ENCODE peak calls at places on chromosomes 16 and 17, in five cellular contexts. K, G, J, S and V are unnamed samples.
A peak's percentile ranks its signal among the peaks of the same experiment; 100 is the strongest.

GRCh38 chr17:83173997-83174858 is 94.8 kb downstream of the METRNL start:
- DNase-seq in K (no peak), G (no peak), J (peak; percentile 13), S (no peak), V (peak; percentile 52)

GRCh38 chr16:62036101-62036806 is at the start of gene CDH8:
- DNase-seq in K (no peak), G (no peak), J (no peak), S (peak; percentile 26), V (no peak)

GRCh38 chr17:4950075-4950756 is 703 bp upstream of the ENO3 start:
- DNase-seq in K (no peak), G (no peak), J (peak; percentile 23), S (no peak), V (peak; percentile 37)

GRCh38 chr16:70437582-70438324 is 1.1 kb downstream of the ST3GAL2 start:
- DNase-seq in K (peak; percentile 62), G (no peak), J (no peak), S (no peak), V (peak; percentile 62)

GRCh38 chr16:47236716-47237115 is 93.0 kb upstream of the NETO2 start:
- DNase-seq in K (no peak), G (no peak), J (no peak), S (no peak), V (no peak)

GRCh38 chr17:40058151-40058784 is 4.1 kb upstream of the MED24 start:
- DNase-seq in K (peak; percentile 47), G (no peak), J (no peak), S (no peak), V (peak; percentile 71)

GRCh38 chr17:58514795-58515157 is 338 bp upstream of the MTMR4 start:
- DNase-seq in K (no peak), G (no peak), J (no peak), S (no peak), V (no peak)

GRCh38 chr16:15970202-15970601 is 20.8 kb downstream of the ABCC1 start:
- DNase-seq in K (no peak), G (no peak), J (no peak), S (no peak), V (no peak)

GRCh38 chr17:71428897-71429296 is 691.9 kb upstream of the SOX9 start:
- DNase-seq in K (no peak), G (no peak), J (no peak), S (no peak), V (no peak)

GRCh38 chr16:70267516-70267915 is 15.8 kb upstream of the EXOSC6 start:
- DNase-seq in K (peak; percentile 72), G (peak; percentile 29), J (no peak), S (no peak), V (peak; percentile 53)

GRCh38 chr17:16938496-16939270 is 33.2 kb downstream of the TNFRSF13B start:
- DNase-seq in K (no peak), G (no peak), J (no peak), S (no peak), V (no peak)

GRCh38 chr16:2333231-2333630 is 7.3 kb downstream of the ABCA3 start:
- DNase-seq in K (no peak), G (no peak), J (no peak), S (no peak), V (no peak)

GRCh38 chr16:77729951-77730350 is 7.6 kb downstream of the NUDT7 start:
- DNase-seq in K (no peak), G (no peak), J (no peak), S (no peak), V (no peak)

GRCh38 chr16:66277311-66278070 is 89.0 kb upstream of the CDH5 start:
- DNase-seq in K (no peak), G (no peak), J (no peak), S (no peak), V (no peak)

GRCh38 chr17:208429-208828 is 27.0 kb upstream of the DOC2B start:
- DNase-seq in K (no peak), G (no peak), J (no peak), S (no peak), V (no peak)

GRCh38 chr16:27829975-27830374 is 233.5 kb downstream of the GSG1L start:
- DNase-seq in K (no peak), G (no peak), J (no peak), S (no peak), V (no peak)

GRCh38 chr17:75783069-75783783 is 1.4 kb upstream of the UNK start:
- DNase-seq in K (peak; percentile 76), G (peak; percentile 38), J (peak; percentile 61), S (no peak), V (peak; percentile 72)

GRCh38 chr17:21252875-21253645 is at the start of gene NATD1:
- DNase-seq in K (peak; percentile 86), G (peak; percentile 44), J (no peak), S (peak; percentile 47), V (peak; percentile 87)

GRCh38 chr17:14156689-14157088 is 80.0 kb downstream of the CDRT15 start:
- DNase-seq in K (no peak), G (no peak), J (no peak), S (no peak), V (peak; percentile 92)

GRCh38 chr16:54446639-54447038 is 160.1 kb upstream of the IRX3 start:
- DNase-seq in K (peak; percentile 84), G (no peak), J (no peak), S (no peak), V (peak; percentile 43)

GRCh38 chr16:78353610-78354009 is 254.2 kb downstream of the WWOX start:
- DNase-seq in K (no peak), G (no peak), J (no peak), S (no peak), V (no peak)

GRCh38 chr17:64001763-64002529 is 3.8 kb downstream of the PRR29 start:
- DNase-seq in K (peak; percentile 55), G (no peak), J (no peak), S (no peak), V (no peak)

GRCh38 chr17:73657473-73658116 is 13.3 kb upstream of the SDK2 start:
- DNase-seq in K (peak; percentile 17), G (no peak), J (peak; percentile 29), S (peak; percentile 43), V (peak; percentile 24)

GRCh38 chr17:81890447-81891302 is 711 bp downstream of the ALYREF start:
- DNase-seq in K (no peak), G (no peak), J (no peak), S (no peak), V (peak; percentile 19)

GRCh38 chr16:4410335-4411075 is 5.9 kb downstream of the CORO7 start:
- DNase-seq in K (peak; percentile 91), G (no peak), J (peak; percentile 23), S (no peak), V (peak; percentile 99)